ENCODE peak calls at places on chromosomes 6 and 20, in four cellular contexts. One of them, this sample, is unnamed.

GRCh38 chr20:1391640-1392442 is 1.0 kb downstream of the FKBP1A start:
- DNase-seq in bronchial epithelial cell: peak
- DNase-seq in lower lobe of right lung: peak
- DNase-seq in fibroblast of mammary gland: peak
- DNase-seq in this sample: no peak

GRCh38 chr6:22320750-22321149 is 23.9 kb upstream of the PRL start:
- DNase-seq in bronchial epithelial cell: peak
- DNase-seq in lower lobe of right lung: no peak
- DNase-seq in fibroblast of mammary gland: peak
- DNase-seq in this sample: no peak

GRCh38 chr20:58636983-58637421 is 14.1 kb upstream of the STX16 start:
- DNase-seq in bronchial epithelial cell: no peak
- DNase-seq in lower lobe of right lung: no peak
- DNase-seq in fibroblast of mammary gland: no peak
- DNase-seq in this sample: no peak

GRCh38 chr6:12311106-12311505 is 20.9 kb downstream of the EDN1 start:
- DNase-seq in bronchial epithelial cell: peak
- DNase-seq in lower lobe of right lung: no peak
- DNase-seq in fibroblast of mammary gland: no peak
- DNase-seq in this sample: no peak

GRCh38 chr20:39124064-39124463 is 161.9 kb downstream of the DHX35 start:
- DNase-seq in bronchial epithelial cell: peak
- DNase-seq in lower lobe of right lung: no peak
- DNase-seq in fibroblast of mammary gland: no peak
- DNase-seq in this sample: no peak

GRCh38 chr6:41768545-41769308 is 11.0 kb downstream of the FRS3 start:
- DNase-seq in bronchial epithelial cell: peak
- DNase-seq in lower lobe of right lung: no peak
- DNase-seq in fibroblast of mammary gland: no peak
- DNase-seq in this sample: no peak

GRCh38 chr6:137692308-137692707 is 174.8 kb upstream of the TNFAIP3 start:
- DNase-seq in bronchial epithelial cell: no peak
- DNase-seq in lower lobe of right lung: no peak
- DNase-seq in fibroblast of mammary gland: no peak
- DNase-seq in this sample: no peak

GRCh38 chr6:11766589-11767450 is 11.8 kb downstream of the ADTRP start:
- DNase-seq in bronchial epithelial cell: peak
- DNase-seq in lower lobe of right lung: no peak
- DNase-seq in fibroblast of mammary gland: peak
- DNase-seq in this sample: no peak

GRCh38 chr6:90197854-90198496 is 98.7 kb downstream of the BACH2 start:
- DNase-seq in bronchial epithelial cell: peak
- DNase-seq in lower lobe of right lung: peak
- DNase-seq in fibroblast of mammary gland: peak
- DNase-seq in this sample: no peak

GRCh38 chr20:25046181-25046641 is 11.7 kb downstream of the ACSS1 start:
- DNase-seq in bronchial epithelial cell: no peak
- DNase-seq in lower lobe of right lung: peak
- DNase-seq in fibroblast of mammary gland: no peak
- DNase-seq in this sample: no peak

GRCh38 chr6:6007311-6008113 is 787 bp upstream of the NRN1 start:
- DNase-seq in bronchial epithelial cell: no peak
- DNase-seq in lower lobe of right lung: no peak
- DNase-seq in fibroblast of mammary gland: peak
- DNase-seq in this sample: no peak

GRCh38 chr6:130849501-130850039 is 22.4 kb downstream of the SMLR1 start:
- DNase-seq in bronchial epithelial cell: no peak
- DNase-seq in lower lobe of right lung: no peak
- DNase-seq in fibroblast of mammary gland: no peak
- DNase-seq in this sample: no peak

GRCh38 chr6:108068618-108069017 is 5.9 kb downstream of the OSTM1 start:
- DNase-seq in bronchial epithelial cell: no peak
- DNase-seq in lower lobe of right lung: no peak
- DNase-seq in fibroblast of mammary gland: no peak
- DNase-seq in this sample: no peak

GRCh38 chr6:70675822-70676221 is 8.1 kb downstream of the SMAP1 start:
- DNase-seq in bronchial epithelial cell: no peak
- DNase-seq in lower lobe of right lung: no peak
- DNase-seq in fibroblast of mammary gland: no peak
- DNase-seq in this sample: no peak

GRCh38 chr6:43013020-43013842 is 515 bp downstream of the MEA1 start:
- DNase-seq in bronchial epithelial cell: peak
- DNase-seq in lower lobe of right lung: no peak
- DNase-seq in fibroblast of mammary gland: peak
- DNase-seq in this sample: no peak

GRCh38 chr6:10719386-10720228 is 3.3 kb upstream of the TMEM14C start:
- DNase-seq in bronchial epithelial cell: no peak
- DNase-seq in lower lobe of right lung: no peak
- DNase-seq in fibroblast of mammary gland: peak
- DNase-seq in this sample: no peak

GRCh38 chr6:12069891-12070529 is 57.9 kb downstream of the HIVEP1 start:
- DNase-seq in bronchial epithelial cell: no peak
- DNase-seq in lower lobe of right lung: no peak
- DNase-seq in fibroblast of mammary gland: no peak
- DNase-seq in this sample: no peak

GRCh38 chr6:35624341-35625070 is 64.2 kb downstream of the FKBP5 start:
- DNase-seq in bronchial epithelial cell: no peak
- DNase-seq in lower lobe of right lung: no peak
- DNase-seq in fibroblast of mammary gland: peak
- DNase-seq in this sample: no peak

GRCh38 chr6:52423971-52424381 is 3.8 kb downstream of the EFHC1 start:
- DNase-seq in bronchial epithelial cell: peak
- DNase-seq in lower lobe of right lung: no peak
- DNase-seq in fibroblast of mammary gland: peak
- DNase-seq in this sample: no peak

GRCh38 chr6:1611572-1612385 is 2.1 kb downstream of the FOXC1 start:
- DNase-seq in bronchial epithelial cell: peak
- DNase-seq in lower lobe of right lung: no peak
- DNase-seq in fibroblast of mammary gland: no peak
- DNase-seq in this sample: no peak

GRCh38 chr6:45477278-45477677 is 99.5 kb upstream of the SUPT3H start:
- DNase-seq in bronchial epithelial cell: peak
- DNase-seq in lower lobe of right lung: no peak
- DNase-seq in fibroblast of mammary gland: no peak
- DNase-seq in this sample: no peak

GRCh38 chr20:41738584-41739193 is 120.5 kb upstream of the CHD6 start:
- DNase-seq in bronchial epithelial cell: peak
- DNase-seq in lower lobe of right lung: peak
- DNase-seq in fibroblast of mammary gland: peak
- DNase-seq in this sample: no peak

GRCh38 chr20:56400001-56400640 is 7.7 kb downstream of the CSTF1 start:
- DNase-seq in bronchial epithelial cell: peak
- DNase-seq in lower lobe of right lung: no peak
- DNase-seq in fibroblast of mammary gland: peak
- DNase-seq in this sample: no peak

DNA sequence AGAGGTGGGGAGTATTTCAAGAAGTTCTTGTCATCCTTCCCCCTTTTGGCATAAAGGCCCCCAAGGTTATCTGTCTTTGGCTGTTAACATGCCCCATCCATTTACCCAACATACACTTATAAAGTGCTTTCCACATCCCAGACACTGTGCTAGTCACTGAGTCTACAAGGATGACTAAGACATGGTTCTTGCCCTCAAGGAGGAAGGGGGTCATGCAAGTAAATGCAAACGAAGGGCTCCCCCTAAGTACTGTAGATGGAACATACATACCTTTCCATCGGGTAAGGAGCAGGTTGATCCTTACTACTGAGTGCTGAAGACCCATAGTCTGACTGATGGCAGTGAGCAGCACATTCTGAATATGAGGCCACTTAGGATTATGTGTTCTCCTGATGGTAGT is 38.3 kb downstream of the HECA start:
- DNase-seq in bronchial epithelial cell: peak
- DNase-seq in lower lobe of right lung: no peak
- DNase-seq in fibroblast of mammary gland: peak
- DNase-seq in this sample: no peak
- TF ChIP-seq CTCF in bronchial epithelial cell: no peak
- TF ChIP-seq CTCF in lower lobe of right lung: no peak
- TF ChIP-seq CTCF in fibroblast of mammary gland: peak
- TF ChIP-seq CTCF in this sample: no peak

GRCh38 chr20:57473246-57474042 is 51.5 kb downstream of the CTCFL start:
- DNase-seq in bronchial epithelial cell: peak
- DNase-seq in lower lobe of right lung: peak
- DNase-seq in fibroblast of mammary gland: no peak
- DNase-seq in this sample: peak
- TF ChIP-seq CTCF in bronchial epithelial cell: no peak
- TF ChIP-seq CTCF in lower lobe of right lung: peak
- TF ChIP-seq CTCF in fibroblast of mammary gland: peak
- TF ChIP-seq CTCF in this sample: no peak

GRCh38 chr6:125510405-125510804 is 208.6 kb upstream of the HDDC2 start:
- DNase-seq in bronchial epithelial cell: no peak
- DNase-seq in lower lobe of right lung: no peak
- DNase-seq in fibroblast of mammary gland: no peak
- DNase-seq in this sample: no peak

GRCh38 chr6:125511809-125512341 is 210.1 kb upstream of the HDDC2 start:
- DNase-seq in bronchial epithelial cell: peak
- DNase-seq in lower lobe of right lung: no peak
- DNase-seq in fibroblast of mammary gland: peak
- DNase-seq in this sample: no peak

GRCh38 chr6:125509477-125509876 is 207.7 kb upstream of the HDDC2 start:
- DNase-seq in bronchial epithelial cell: no peak
- DNase-seq in lower lobe of right lung: no peak
- DNase-seq in fibroblast of mammary gland: no peak
- DNase-seq in this sample: no peak

GRCh38 chr6:125513978-125514377 is 212.2 kb upstream of the HDDC2 start:
- DNase-seq in bronchial epithelial cell: no peak
- DNase-seq in lower lobe of right lung: no peak
- DNase-seq in fibroblast of mammary gland: no peak
- DNase-seq in this sample: no peak

GRCh38 chr6:125512621-125513020 is 210.9 kb upstream of the HDDC2 start:
- DNase-seq in bronchial epithelial cell: peak
- DNase-seq in lower lobe of right lung: no peak
- DNase-seq in fibroblast of mammary gland: no peak
- DNase-seq in this sample: no peak
- TF ChIP-seq CTCF in bronchial epithelial cell: peak
- TF ChIP-seq CTCF in lower lobe of right lung: peak
- TF ChIP-seq CTCF in fibroblast of mammary gland: peak
- TF ChIP-seq CTCF in this sample: no peak

DNA sequence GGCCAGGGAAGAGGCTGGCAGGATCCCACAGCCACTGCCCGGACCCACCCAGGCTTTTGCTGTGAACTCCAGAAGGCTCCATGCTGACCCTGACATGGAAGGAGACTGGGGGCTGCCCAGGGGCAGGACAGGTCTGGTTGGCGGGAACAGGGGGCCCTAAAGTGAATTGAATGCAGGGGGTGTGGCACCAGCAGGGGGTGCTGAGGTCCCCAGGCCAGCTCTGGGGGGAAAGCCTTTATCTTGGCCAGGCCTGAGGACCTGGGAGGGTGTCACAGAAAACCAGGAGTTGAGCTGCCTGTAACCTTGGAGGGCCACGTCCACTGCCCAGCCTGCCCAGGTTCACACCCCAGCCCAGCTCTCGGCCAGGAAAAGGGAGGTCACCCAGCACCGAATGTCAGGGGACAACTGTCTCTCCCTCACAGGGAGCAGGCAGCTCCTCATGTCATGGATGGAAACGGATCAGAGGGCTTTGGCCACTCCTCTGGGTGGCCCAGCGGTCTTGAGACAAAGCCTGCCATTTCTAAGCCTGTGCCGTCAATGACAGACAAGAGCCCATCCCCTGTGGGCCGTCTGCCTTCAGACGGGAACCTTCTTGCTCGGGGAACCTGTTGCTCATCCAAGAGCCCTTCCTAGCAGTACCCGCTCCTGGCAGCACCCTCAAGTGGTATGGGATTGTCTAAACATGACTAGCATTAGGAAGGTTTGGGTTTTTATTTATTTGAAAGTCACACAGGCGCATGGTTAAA is 2.9 kb upstream of the YTHDF1 start:
- DNase-seq in bronchial epithelial cell: no peak
- DNase-seq in lower lobe of right lung: no peak
- DNase-seq in fibroblast of mammary gland: no peak
- DNase-seq in this sample: no peak
- TF ChIP-seq CTCF in bronchial epithelial cell: no peak
- TF ChIP-seq CTCF in lower lobe of right lung: no peak
- TF ChIP-seq CTCF in fibroblast of mammary gland: no peak
- TF ChIP-seq CTCF in this sample: no peak

DNA sequence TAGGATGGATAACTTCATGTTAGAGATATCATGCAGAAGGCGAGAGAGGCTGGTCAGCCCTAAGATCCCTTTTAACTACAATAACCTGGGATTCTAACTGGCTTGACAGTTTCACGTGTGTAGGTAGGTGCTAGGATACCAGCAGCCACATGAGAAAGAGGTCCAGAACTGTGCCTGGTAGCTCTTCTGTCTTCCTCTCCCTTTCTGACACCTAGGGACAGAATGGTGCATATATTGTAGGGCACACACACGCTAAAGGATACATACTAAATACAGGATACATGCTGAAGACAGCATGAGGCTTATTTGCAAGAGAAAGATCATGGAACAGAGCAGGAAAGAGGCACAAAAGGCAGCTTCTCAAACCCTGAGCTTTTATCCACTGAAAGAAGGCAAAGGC is 3.4 kb downstream of the SLC22A23 start:
- DNase-seq in bronchial epithelial cell: no peak
- DNase-seq in lower lobe of right lung: no peak
- DNase-seq in fibroblast of mammary gland: no peak
- DNase-seq in this sample: no peak
- TF ChIP-seq CTCF in bronchial epithelial cell: no peak
- TF ChIP-seq CTCF in lower lobe of right lung: no peak
- TF ChIP-seq CTCF in fibroblast of mammary gland: no peak
- TF ChIP-seq CTCF in this sample: no peak

GRCh38 chr20:38043512-38044300 is 10.2 kb downstream of the RPRD1B start:
- DNase-seq in bronchial epithelial cell: peak
- DNase-seq in lower lobe of right lung: no peak
- DNase-seq in fibroblast of mammary gland: peak
- DNase-seq in this sample: no peak
- TF ChIP-seq CTCF in bronchial epithelial cell: no peak
- TF ChIP-seq CTCF in lower lobe of right lung: no peak
- TF ChIP-seq CTCF in fibroblast of mammary gland: peak
- TF ChIP-seq CTCF in this sample: no peak

This sample was measured in D721Med.